ENCODE peak calls at places on chromosomes 6 and 20, in nine cellular contexts. One of them, this sample, is unnamed.

GRCh38 chr20:61301995-61302525 is 50.0 kb downstream of the CDH4 start:
- DNase-seq in thoracic aorta: no peak
- DNase-seq in dorsolateral prefrontal cortex: no peak
- DNase-seq in body of pancreas: no peak
- DNase-seq in H1: no peak
- DNase-seq in cardiac fibroblast: no peak
- DNase-seq in HCT116: no peak
- DNase-seq in lower lobe of right lung: no peak
- DNase-seq in adrenal gland: no peak
- DNase-seq in this sample: no peak

GRCh38 chr20:48733296-48733790 is 94.5 kb downstream of the PREX1 start:
- DNase-seq in thoracic aorta: no peak
- DNase-seq in dorsolateral prefrontal cortex: no peak
- DNase-seq in body of pancreas: no peak
- DNase-seq in H1: no peak
- DNase-seq in cardiac fibroblast: peak
- DNase-seq in HCT116: no peak
- DNase-seq in lower lobe of right lung: no peak
- DNase-seq in adrenal gland: no peak
- DNase-seq in this sample: no peak

GRCh38 chr6:156686429-156686939 is 90.7 kb upstream of the ARID1B start:
- DNase-seq in thoracic aorta: no peak
- DNase-seq in dorsolateral prefrontal cortex: peak
- DNase-seq in body of pancreas: peak
- DNase-seq in H1: no peak
- DNase-seq in cardiac fibroblast: peak
- DNase-seq in HCT116: no peak
- DNase-seq in lower lobe of right lung: peak
- DNase-seq in adrenal gland: peak
- DNase-seq in this sample: no peak

GRCh38 chr6:108635505-108636226 is 74.9 kb downstream of the FOXO3 start:
- DNase-seq in thoracic aorta: no peak
- DNase-seq in dorsolateral prefrontal cortex: no peak
- DNase-seq in body of pancreas: no peak
- DNase-seq in H1: no peak
- DNase-seq in cardiac fibroblast: no peak
- DNase-seq in HCT116: no peak
- DNase-seq in lower lobe of right lung: peak
- DNase-seq in adrenal gland: no peak
- DNase-seq in this sample: no peak

GRCh38 chr6:147911686-147912085 is 403.2 kb downstream of the SAMD5 start:
- DNase-seq in thoracic aorta: no peak
- DNase-seq in dorsolateral prefrontal cortex: no peak
- DNase-seq in body of pancreas: no peak
- DNase-seq in H1: no peak
- DNase-seq in cardiac fibroblast: no peak
- DNase-seq in HCT116: no peak
- DNase-seq in lower lobe of right lung: no peak
- DNase-seq in adrenal gland: no peak
- DNase-seq in this sample: no peak

GRCh38 chr6:138509371-138509770 is 10.1 kb upstream of the NHSL1 start:
- DNase-seq in thoracic aorta: no peak
- DNase-seq in dorsolateral prefrontal cortex: peak
- DNase-seq in body of pancreas: peak
- DNase-seq in H1: no peak
- DNase-seq in cardiac fibroblast: peak
- DNase-seq in HCT116: peak
- DNase-seq in lower lobe of right lung: no peak
- DNase-seq in adrenal gland: peak
- DNase-seq in this sample: no peak

GRCh38 chr20:25179439-25180089 is 15.9 kb upstream of the ENTPD6 start:
- DNase-seq in thoracic aorta: no peak
- DNase-seq in dorsolateral prefrontal cortex: no peak
- DNase-seq in body of pancreas: no peak
- DNase-seq in H1: no peak
- DNase-seq in cardiac fibroblast: no peak
- DNase-seq in HCT116: no peak
- DNase-seq in lower lobe of right lung: no peak
- DNase-seq in adrenal gland: no peak
- DNase-seq in this sample: no peak

GRCh38 chr20:58306421-58307261 is 2.9 kb upstream of the RAB22A start:
- DNase-seq in thoracic aorta: no peak
- DNase-seq in dorsolateral prefrontal cortex: no peak
- DNase-seq in body of pancreas: no peak
- DNase-seq in H1: no peak
- DNase-seq in cardiac fibroblast: peak
- DNase-seq in HCT116: no peak
- DNase-seq in lower lobe of right lung: peak
- DNase-seq in adrenal gland: no peak
- DNase-seq in this sample: no peak

GRCh38 chr6:150079604-150080003 is 10.7 kb upstream of the ULBP3 start:
- DNase-seq in thoracic aorta: no peak
- DNase-seq in dorsolateral prefrontal cortex: no peak
- DNase-seq in body of pancreas: no peak
- DNase-seq in H1: no peak
- DNase-seq in cardiac fibroblast: no peak
- DNase-seq in HCT116: no peak
- DNase-seq in lower lobe of right lung: no peak
- DNase-seq in adrenal gland: no peak
- DNase-seq in this sample: no peak

GRCh38 chr6:156182356-156182755 is 594.8 kb upstream of the ARID1B start:
- DNase-seq in thoracic aorta: no peak
- DNase-seq in dorsolateral prefrontal cortex: no peak
- DNase-seq in body of pancreas: no peak
- DNase-seq in H1: no peak
- DNase-seq in cardiac fibroblast: no peak
- DNase-seq in HCT116: no peak
- DNase-seq in lower lobe of right lung: no peak
- DNase-seq in adrenal gland: no peak
- DNase-seq in this sample: no peak

GRCh38 chr6:167337675-167338449 is 13.0 kb downstream of the TTLL2 start:
- DNase-seq in thoracic aorta: no peak
- DNase-seq in dorsolateral prefrontal cortex: no peak
- DNase-seq in body of pancreas: no peak
- DNase-seq in H1: no peak
- DNase-seq in cardiac fibroblast: no peak
- DNase-seq in HCT116: no peak
- DNase-seq in lower lobe of right lung: no peak
- DNase-seq in adrenal gland: no peak
- DNase-seq in this sample: no peak

GRCh38 chr20:58209652-58210397 is 18.6 kb downstream of the ANKRD60 start:
- DNase-seq in thoracic aorta: peak
- DNase-seq in dorsolateral prefrontal cortex: peak
- DNase-seq in body of pancreas: peak
- DNase-seq in H1: no peak
- DNase-seq in cardiac fibroblast: peak
- DNase-seq in HCT116: peak
- DNase-seq in lower lobe of right lung: peak
- DNase-seq in adrenal gland: peak
- DNase-seq in this sample: peak

GRCh38 chr6:109073344-109074235 is 21.1 kb downstream of the SESN1 start:
- DNase-seq in thoracic aorta: no peak
- DNase-seq in dorsolateral prefrontal cortex: peak
- DNase-seq in body of pancreas: no peak
- DNase-seq in H1: no peak
- DNase-seq in cardiac fibroblast: peak
- DNase-seq in HCT116: peak
- DNase-seq in lower lobe of right lung: no peak
- DNase-seq in adrenal gland: peak
- DNase-seq in this sample: no peak

GRCh38 chr6:111769365-111770127 is 103.7 kb downstream of the FYN start:
- DNase-seq in thoracic aorta: no peak
- DNase-seq in dorsolateral prefrontal cortex: no peak
- DNase-seq in body of pancreas: no peak
- DNase-seq in H1: no peak
- DNase-seq in cardiac fibroblast: no peak
- DNase-seq in HCT116: no peak
- DNase-seq in lower lobe of right lung: no peak
- DNase-seq in adrenal gland: no peak
- DNase-seq in this sample: no peak

GRCh38 chr20:2820896-2821869 is 5.0 kb downstream of the TMEM239 start:
- DNase-seq in thoracic aorta: no peak
- DNase-seq in dorsolateral prefrontal cortex: no peak
- DNase-seq in body of pancreas: no peak
- DNase-seq in H1: no peak
- DNase-seq in cardiac fibroblast: no peak
- DNase-seq in HCT116: no peak
- DNase-seq in lower lobe of right lung: no peak
- DNase-seq in adrenal gland: no peak
- DNase-seq in this sample: no peak

GRCh38 chr6:129765008-129765407 is 55.0 kb upstream of the ARHGAP18 start:
- DNase-seq in thoracic aorta: no peak
- DNase-seq in dorsolateral prefrontal cortex: no peak
- DNase-seq in body of pancreas: no peak
- DNase-seq in H1: no peak
- DNase-seq in cardiac fibroblast: no peak
- DNase-seq in HCT116: no peak
- DNase-seq in lower lobe of right lung: no peak
- DNase-seq in adrenal gland: no peak
- DNase-seq in this sample: no peak

GRCh38 chr20:46767127-46767761 is 57.8 kb downstream of the SLC2A10 start:
- DNase-seq in thoracic aorta: no peak
- DNase-seq in dorsolateral prefrontal cortex: no peak
- DNase-seq in body of pancreas: no peak
- DNase-seq in H1: no peak
- DNase-seq in cardiac fibroblast: peak
- DNase-seq in HCT116: peak
- DNase-seq in lower lobe of right lung: no peak
- DNase-seq in adrenal gland: peak
- DNase-seq in this sample: no peak
- TF ChIP-seq CTCF in thoracic aorta: peak
- TF ChIP-seq CTCF in dorsolateral prefrontal cortex: peak
- TF ChIP-seq CTCF in body of pancreas: peak
- TF ChIP-seq CTCF in H1: peak
- TF ChIP-seq CTCF in cardiac fibroblast: peak
- TF ChIP-seq CTCF in HCT116: peak
- TF ChIP-seq CTCF in lower lobe of right lung: peak
- TF ChIP-seq CTCF in adrenal gland: peak
- TF ChIP-seq CTCF in this sample: no peak

DNA sequence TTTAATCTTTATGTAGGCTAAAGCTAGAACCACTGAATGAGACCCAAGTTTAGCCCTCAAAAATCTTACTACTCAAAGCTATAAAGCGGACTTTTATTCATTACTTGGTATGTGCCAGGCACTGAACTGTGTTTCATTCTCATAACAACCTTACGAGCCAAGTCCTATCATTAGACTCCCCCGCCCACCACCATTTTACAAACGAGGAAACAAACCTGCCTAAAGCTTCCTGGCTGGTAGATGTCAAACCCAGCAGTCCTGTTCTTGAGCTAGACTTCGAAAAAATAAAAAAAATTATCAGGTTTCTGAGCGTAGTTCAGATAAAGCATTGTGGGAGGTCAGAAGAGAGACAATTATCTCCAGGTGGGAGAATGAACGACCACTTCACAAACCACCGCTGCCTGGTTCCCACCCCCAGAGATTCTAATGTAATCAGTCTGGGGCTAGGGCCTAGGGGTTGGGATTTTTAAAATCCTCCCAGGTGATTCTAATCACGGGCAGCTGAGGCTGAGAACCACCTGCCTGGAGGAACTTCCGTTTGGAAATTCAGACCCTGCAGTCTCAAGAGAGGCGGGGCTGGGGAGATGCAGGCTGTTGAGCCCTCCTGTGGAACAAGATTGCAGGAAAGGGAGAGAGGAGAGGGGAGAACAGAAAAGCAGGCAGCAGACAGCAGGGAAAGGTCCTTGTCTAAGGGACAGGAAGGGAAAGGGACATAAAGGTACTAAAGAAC is 8.6 kb downstream of the ADTRP start:
- DNase-seq in thoracic aorta: no peak
- DNase-seq in dorsolateral prefrontal cortex: no peak
- DNase-seq in body of pancreas: no peak
- DNase-seq in H1: no peak
- DNase-seq in cardiac fibroblast: no peak
- DNase-seq in HCT116: no peak
- DNase-seq in lower lobe of right lung: no peak
- DNase-seq in adrenal gland: no peak
- DNase-seq in this sample: no peak
- TF ChIP-seq CTCF in thoracic aorta: no peak
- TF ChIP-seq CTCF in dorsolateral prefrontal cortex: no peak
- TF ChIP-seq CTCF in body of pancreas: no peak
- TF ChIP-seq CTCF in H1: no peak
- TF ChIP-seq CTCF in cardiac fibroblast: no peak
- TF ChIP-seq CTCF in HCT116: no peak
- TF ChIP-seq CTCF in lower lobe of right lung: no peak
- TF ChIP-seq CTCF in adrenal gland: no peak
- TF ChIP-seq CTCF in this sample: no peak

GRCh38 chr20:46342451-46343357 is 34.4 kb upstream of the CDH22 start:
- DNase-seq in thoracic aorta: no peak
- DNase-seq in dorsolateral prefrontal cortex: no peak
- DNase-seq in body of pancreas: no peak
- DNase-seq in H1: no peak
- DNase-seq in cardiac fibroblast: peak
- DNase-seq in HCT116: no peak
- DNase-seq in lower lobe of right lung: no peak
- DNase-seq in adrenal gland: no peak
- DNase-seq in this sample: no peak
- TF ChIP-seq CTCF in thoracic aorta: no peak
- TF ChIP-seq CTCF in dorsolateral prefrontal cortex: no peak
- TF ChIP-seq CTCF in body of pancreas: no peak
- TF ChIP-seq CTCF in H1: no peak
- TF ChIP-seq CTCF in cardiac fibroblast: no peak
- TF ChIP-seq CTCF in HCT116: no peak
- TF ChIP-seq CTCF in lower lobe of right lung: no peak
- TF ChIP-seq CTCF in adrenal gland: no peak
- TF ChIP-seq CTCF in this sample: no peak

GRCh38 chr6:90434096-90434495 is 137.5 kb upstream of the BACH2 start:
- DNase-seq in thoracic aorta: no peak
- DNase-seq in dorsolateral prefrontal cortex: no peak
- DNase-seq in body of pancreas: no peak
- DNase-seq in H1: no peak
- DNase-seq in cardiac fibroblast: no peak
- DNase-seq in HCT116: no peak
- DNase-seq in lower lobe of right lung: no peak
- DNase-seq in adrenal gland: no peak
- DNase-seq in this sample: no peak
- TF ChIP-seq CTCF in thoracic aorta: no peak
- TF ChIP-seq CTCF in dorsolateral prefrontal cortex: no peak
- TF ChIP-seq CTCF in body of pancreas: no peak
- TF ChIP-seq CTCF in H1: peak
- TF ChIP-seq CTCF in cardiac fibroblast: no peak
- TF ChIP-seq CTCF in HCT116: peak
- TF ChIP-seq CTCF in lower lobe of right lung: no peak
- TF ChIP-seq CTCF in adrenal gland: no peak
- TF ChIP-seq CTCF in this sample: no peak

DNA sequence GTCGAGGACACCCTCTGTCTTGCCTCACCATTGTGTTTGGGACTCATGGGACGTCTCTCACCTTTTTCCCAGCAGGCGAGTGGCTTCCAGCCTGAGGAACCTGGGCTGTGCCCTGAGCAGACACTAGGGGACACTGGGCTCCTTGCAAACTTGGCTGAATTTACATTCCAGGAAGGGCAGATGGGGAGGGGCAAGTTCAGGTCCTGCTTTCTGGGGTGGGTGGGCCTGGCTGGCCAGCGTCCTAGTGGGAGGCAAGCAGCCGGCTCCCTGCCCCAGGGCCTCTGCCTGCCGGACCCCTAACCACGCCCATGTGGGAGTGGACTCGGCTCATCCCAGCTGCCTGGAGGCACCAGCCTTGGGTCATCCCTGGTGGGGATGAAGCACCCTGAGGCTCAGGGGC is 48.2 kb upstream of the MLN start:
- DNase-seq in thoracic aorta: no peak
- DNase-seq in dorsolateral prefrontal cortex: no peak
- DNase-seq in body of pancreas: no peak
- DNase-seq in H1: peak
- DNase-seq in cardiac fibroblast: peak
- DNase-seq in HCT116: peak
- DNase-seq in lower lobe of right lung: no peak
- DNase-seq in adrenal gland: no peak
- DNase-seq in this sample: no peak
- TF ChIP-seq CTCF in thoracic aorta: no peak
- TF ChIP-seq CTCF in dorsolateral prefrontal cortex: no peak
- TF ChIP-seq CTCF in body of pancreas: peak
- TF ChIP-seq CTCF in H1: no peak
- TF ChIP-seq CTCF in cardiac fibroblast: peak
- TF ChIP-seq CTCF in HCT116: peak
- TF ChIP-seq CTCF in lower lobe of right lung: peak
- TF ChIP-seq CTCF in adrenal gland: no peak
- TF ChIP-seq CTCF in this sample: no peak